ENCODE peak calls at places on chromosomes 7 and 10, in five cellular contexts. One of them, this sample, is unnamed. For H3F3A, the result is how much of the 10 kb centered on the place peaks cover.

GRCh38 chr10:11208243-11208642 is 190.6 kb downstream of the CELF2 start:
- DNase-seq in PC-3: no peak
- DNase-seq in SK-N-SH: no peak
- DNase-seq in MM.1S: peak
- DNase-seq in neural progenitor cell: no peak
- DNase-seq in this sample: no peak

GRCh38 chr7:92837214-92837749 is 909 bp upstream of the CDK6 start:
- DNase-seq in PC-3: peak
- DNase-seq in SK-N-SH: peak
- DNase-seq in MM.1S: no peak
- DNase-seq in neural progenitor cell: peak
- DNase-seq in this sample: peak

GRCh38 chr10:93968452-93969044 is 25.2 kb upstream of the PLCE1 start:
- DNase-seq in PC-3: no peak
- DNase-seq in SK-N-SH: no peak
- DNase-seq in MM.1S: no peak
- DNase-seq in neural progenitor cell: no peak
- DNase-seq in this sample: no peak

GRCh38 chr7:131359136-131359776 is 31.6 kb downstream of the MKLN1 start:
- DNase-seq in PC-3: no peak
- DNase-seq in SK-N-SH: no peak
- DNase-seq in MM.1S: no peak
- DNase-seq in neural progenitor cell: no peak
- DNase-seq in this sample: no peak

GRCh38 chr10:42962120-42962901 is 114.6 kb upstream of the RET start:
- DNase-seq in PC-3: no peak
- DNase-seq in SK-N-SH: peak
- DNase-seq in MM.1S: no peak
- DNase-seq in neural progenitor cell: no peak
- DNase-seq in this sample: no peak

GRCh38 chr10:921471-922414 is 9.8 kb downstream of the LARP4B start:
- DNase-seq in PC-3: peak
- DNase-seq in SK-N-SH: no peak
- DNase-seq in MM.1S: no peak
- DNase-seq in neural progenitor cell: no peak
- DNase-seq in this sample: peak

GRCh38 chr10:127908106-127908957 is 1.4 kb downstream of the PTPRE start:
- DNase-seq in PC-3: peak
- DNase-seq in SK-N-SH: no peak
- DNase-seq in MM.1S: no peak
- DNase-seq in neural progenitor cell: no peak
- DNase-seq in this sample: peak

GRCh38 chr7:112121290-112121689 is 84.9 kb downstream of the DOCK4 start:
- DNase-seq in PC-3: no peak
- DNase-seq in SK-N-SH: no peak
- DNase-seq in MM.1S: no peak
- DNase-seq in neural progenitor cell: no peak
- DNase-seq in this sample: no peak

GRCh38 chr7:151794508-151795167 is 82.3 kb downstream of the PRKAG2 start:
- DNase-seq in PC-3: no peak
- DNase-seq in SK-N-SH: no peak
- DNase-seq in MM.1S: no peak
- DNase-seq in neural progenitor cell: no peak
- DNase-seq in this sample: peak

GRCh38 chr10:78719276-78719675 is 349.5 kb upstream of the ZMIZ1 start:
- DNase-seq in PC-3: no peak
- DNase-seq in SK-N-SH: no peak
- DNase-seq in MM.1S: no peak
- DNase-seq in neural progenitor cell: no peak
- DNase-seq in this sample: no peak

GRCh38 chr7:154973381-154973780 is 29.5 kb downstream of the PAXIP1 start:
- DNase-seq in PC-3: no peak
- DNase-seq in SK-N-SH: no peak
- DNase-seq in MM.1S: no peak
- DNase-seq in neural progenitor cell: no peak
- DNase-seq in this sample: no peak

GRCh38 chr7:87220734-87221215 is 1.2 kb upstream of the TMEM243 start:
- DNase-seq in PC-3: peak
- DNase-seq in SK-N-SH: peak
- DNase-seq in MM.1S: peak
- DNase-seq in neural progenitor cell: peak
- DNase-seq in this sample: peak

GRCh38 chr7:138032775-138033174 is 30.9 kb upstream of the CREB3L2 start:
- DNase-seq in PC-3: no peak
- DNase-seq in SK-N-SH: no peak
- DNase-seq in MM.1S: no peak
- DNase-seq in neural progenitor cell: no peak
- DNase-seq in this sample: no peak

GRCh38 chr7:55177589-55178261 is 158.9 kb downstream of the EGFR start:
- DNase-seq in PC-3: no peak
- DNase-seq in SK-N-SH: peak
- DNase-seq in MM.1S: no peak
- DNase-seq in neural progenitor cell: no peak
- DNase-seq in this sample: no peak

GRCh38 chr7:148492157-148492860 is 98.3 kb upstream of the C7orf33 start:
- DNase-seq in PC-3: no peak
- DNase-seq in SK-N-SH: no peak
- DNase-seq in MM.1S: no peak
- DNase-seq in neural progenitor cell: no peak
- DNase-seq in this sample: no peak

GRCh38 chr10:55191236-55191860 is 390.3 kb upstream of the PCDH15 start:
- DNase-seq in PC-3: no peak
- DNase-seq in SK-N-SH: no peak
- DNase-seq in MM.1S: no peak
- DNase-seq in neural progenitor cell: no peak
- DNase-seq in this sample: no peak

GRCh38 chr7:70354409-70355169 is 756.3 kb downstream of the AUTS2 start:
- DNase-seq in PC-3: no peak
- DNase-seq in SK-N-SH: peak
- DNase-seq in MM.1S: no peak
- DNase-seq in neural progenitor cell: no peak
- DNase-seq in this sample: peak

GRCh38 chr10:29949411-29950011 is 109.9 kb downstream of the JCAD start:
- DNase-seq in PC-3: peak
- DNase-seq in SK-N-SH: no peak
- DNase-seq in MM.1S: peak
- DNase-seq in neural progenitor cell: no peak
- DNase-seq in this sample: peak

GRCh38 chr7:74709880-74710671 is 52.6 kb downstream of the GTF2I start:
- DNase-seq in PC-3: peak
- DNase-seq in SK-N-SH: no peak
- DNase-seq in MM.1S: no peak
- DNase-seq in neural progenitor cell: no peak
- DNase-seq in this sample: no peak

GRCh38 chr7:82442492-82443043 is 1.0 kb downstream of the CACNA2D1 start:
- DNase-seq in PC-3: no peak
- DNase-seq in SK-N-SH: peak
- DNase-seq in MM.1S: no peak
- DNase-seq in neural progenitor cell: peak
- DNase-seq in this sample: no peak

GRCh38 chr7:146176790-146177189 is 60.2 kb downstream of the CNTNAP2 start:
- DNase-seq in PC-3: no peak
- DNase-seq in SK-N-SH: no peak
- DNase-seq in MM.1S: no peak
- DNase-seq in neural progenitor cell: peak
- DNase-seq in this sample: no peak

GRCh38 chr7:43292384-43292783 is 179.9 kb downstream of the HECW1 start:
- DNase-seq in PC-3: no peak
- DNase-seq in SK-N-SH: no peak
- DNase-seq in MM.1S: no peak
- DNase-seq in neural progenitor cell: no peak
- DNase-seq in this sample: no peak

GRCh38 chr7:47470567-47471357 is 111.1 kb downstream of the TNS3 start:
- DNase-seq in PC-3: no peak
- DNase-seq in SK-N-SH: no peak
- DNase-seq in MM.1S: no peak
- DNase-seq in neural progenitor cell: peak
- DNase-seq in this sample: peak

GRCh38 chr7:2716906-2717292 is 28.9 kb downstream of the AMZ1 start:
- DNase-seq in PC-3: no peak
- DNase-seq in SK-N-SH: no peak
- DNase-seq in MM.1S: no peak
- DNase-seq in neural progenitor cell: no peak
- DNase-seq in this sample: no peak

GRCh38 chr10:97821308-97822038 is 28.2 kb upstream of the GOLGA7B start:
- DNase-seq in PC-3: no peak
- DNase-seq in SK-N-SH: no peak
- DNase-seq in MM.1S: no peak
- DNase-seq in neural progenitor cell: peak
- DNase-seq in this sample: no peak

GRCh38 chr7:24129597-24129996 is 154.4 kb upstream of the NPY start:
- DNase-seq in PC-3: peak
- DNase-seq in SK-N-SH: no peak
- DNase-seq in MM.1S: no peak
- DNase-seq in neural progenitor cell: no peak
- DNase-seq in this sample: peak

GRCh38 chr10:96118604-96119450 is 11.3 kb upstream of the ZNF518A start:
- DNase-seq in PC-3: no peak
- DNase-seq in SK-N-SH: no peak
- DNase-seq in MM.1S: no peak
- DNase-seq in neural progenitor cell: no peak
- DNase-seq in this sample: no peak

GRCh38 chr7:144824360-144824759 is 11.5 kb downstream of the TPK1 start:
- DNase-seq in PC-3: peak
- DNase-seq in SK-N-SH: no peak
- DNase-seq in MM.1S: no peak
- DNase-seq in neural progenitor cell: no peak
- DNase-seq in this sample: peak

DNA sequence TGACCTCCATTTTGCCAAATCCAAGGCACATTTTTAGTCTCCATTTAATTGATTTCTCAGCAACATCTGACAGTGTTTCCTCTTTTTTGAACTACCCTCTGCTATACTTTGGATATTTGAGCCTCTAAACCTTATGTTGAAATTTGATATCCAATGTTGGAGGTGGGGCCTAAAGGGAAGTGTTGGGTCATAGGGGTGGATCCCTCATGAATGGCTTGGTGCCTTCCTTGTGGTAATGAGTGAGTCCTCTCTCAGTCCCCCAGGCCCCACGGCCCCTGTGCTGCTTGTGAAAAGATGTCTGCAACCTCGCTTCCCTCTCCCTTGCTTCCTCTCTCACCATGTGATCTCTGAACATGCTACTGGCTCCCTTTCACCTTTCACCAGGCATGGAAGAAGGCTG is 96.8 kb upstream of the DGKB start:
- DNase-seq in PC-3: no peak
- DNase-seq in SK-N-SH: no peak
- DNase-seq in MM.1S: no peak
- DNase-seq in neural progenitor cell: no peak
- DNase-seq in this sample: no peak
- H2AFZ ChIP-seq in PC-3: peak
- H2AFZ ChIP-seq in SK-N-SH: no peak
- H2AFZ ChIP-seq in MM.1S: no peak
- H2AFZ ChIP-seq in neural progenitor cell: no peak
- H2AFZ ChIP-seq in this sample: no peak

DNA sequence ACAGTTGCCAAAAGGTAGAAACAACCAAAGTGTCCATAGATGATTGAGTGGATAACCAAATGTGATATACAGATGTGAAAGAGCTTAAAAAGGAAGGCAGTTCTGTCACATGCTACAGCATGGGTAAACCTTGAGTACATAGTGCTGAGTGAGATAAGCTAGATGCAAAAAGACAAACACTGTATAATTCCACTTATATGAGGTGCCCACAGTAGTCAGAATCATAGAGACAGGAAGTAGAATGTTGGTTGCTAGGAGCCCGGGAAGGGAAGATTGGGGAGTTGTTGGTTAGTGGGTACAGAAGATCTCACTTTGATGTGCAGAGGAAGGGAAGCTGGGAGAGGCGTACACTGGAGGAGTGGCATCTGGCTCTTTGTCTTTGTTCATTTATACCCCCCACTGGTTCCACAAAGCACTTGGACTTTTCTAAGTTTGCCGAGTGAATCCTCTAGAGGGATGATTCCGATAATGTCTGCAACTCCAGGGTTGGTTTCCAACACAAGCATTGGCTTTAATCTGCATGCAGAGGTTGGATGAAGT is 39.4 kb downstream of the TSPAN14 start:
- DNase-seq in PC-3: no peak
- DNase-seq in SK-N-SH: no peak
- DNase-seq in MM.1S: no peak
- DNase-seq in neural progenitor cell: no peak
- DNase-seq in this sample: peak
- H3F3A ChIP-seq in PC-3: under half
- H3F3A ChIP-seq in SK-N-SH: under half
- H3F3A ChIP-seq in MM.1S: under half
- H3F3A ChIP-seq in neural progenitor cell: under half
- H3F3A ChIP-seq in this sample: under half

DNA sequence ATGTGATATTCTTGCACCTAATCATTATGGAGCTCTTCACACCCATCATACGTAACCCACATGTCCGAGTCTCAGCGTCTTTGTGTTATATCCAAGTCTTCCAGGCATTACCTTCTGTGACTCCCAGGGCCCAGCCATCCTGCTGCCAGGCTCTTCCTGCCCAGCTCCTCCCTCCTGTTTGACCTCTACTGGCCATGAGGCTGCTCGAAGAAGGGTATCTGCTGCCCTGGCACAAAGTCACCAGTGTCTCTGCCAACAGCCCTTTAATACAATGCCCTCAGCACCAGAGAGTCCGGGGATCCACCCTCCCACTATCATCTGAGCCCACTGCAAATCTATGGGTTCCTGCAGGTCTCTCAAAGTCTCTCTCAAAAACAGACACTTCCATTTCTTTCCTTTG is 65.3 kb upstream of the WAC start:
- DNase-seq in PC-3: no peak
- DNase-seq in SK-N-SH: no peak
- DNase-seq in MM.1S: no peak
- DNase-seq in neural progenitor cell: no peak
- DNase-seq in this sample: no peak
- H2AFZ ChIP-seq in PC-3: no peak
- H2AFZ ChIP-seq in SK-N-SH: no peak
- H2AFZ ChIP-seq in MM.1S: no peak
- H2AFZ ChIP-seq in neural progenitor cell: no peak
- H2AFZ ChIP-seq in this sample: no peak

DNA sequence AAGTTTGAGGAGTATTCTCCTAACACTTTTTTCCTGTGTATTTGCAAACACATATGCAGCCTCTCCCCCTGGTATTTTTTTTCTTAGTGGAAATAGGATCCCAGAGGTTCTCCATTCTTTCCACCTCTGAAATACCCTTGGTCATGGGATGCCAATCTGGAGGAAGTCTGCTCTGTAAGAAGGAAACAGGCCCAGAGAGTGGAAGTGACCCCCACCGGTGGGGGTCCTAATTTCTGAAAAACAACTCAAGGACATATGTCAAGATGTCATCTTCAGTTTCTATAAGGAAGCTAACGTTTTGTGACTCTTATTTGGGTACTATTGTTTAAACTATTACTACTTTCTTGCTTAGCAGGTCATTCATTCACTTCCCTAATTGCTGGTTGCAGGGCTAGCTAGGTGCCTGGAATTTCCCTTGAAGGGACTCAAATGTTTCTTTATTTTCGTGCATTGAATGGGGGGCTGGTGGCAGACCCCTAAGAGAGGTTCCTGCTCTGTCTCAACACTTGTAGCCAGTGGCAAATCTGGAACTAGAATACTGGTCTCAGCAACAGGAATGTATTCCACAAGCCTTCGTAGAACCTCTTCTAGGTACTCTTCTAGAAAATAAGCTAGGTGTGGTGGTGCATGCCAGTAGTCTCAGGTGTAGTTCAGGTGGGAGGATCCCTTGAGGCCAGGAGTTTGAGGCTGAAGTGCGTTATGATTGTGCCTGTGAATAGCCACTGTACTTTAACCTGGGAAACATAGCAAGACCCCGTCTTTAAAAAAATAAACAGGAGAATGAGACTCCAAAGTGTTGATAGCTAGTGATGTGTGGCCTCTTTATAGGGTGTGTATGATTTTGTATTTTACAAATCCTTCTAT is 1.8 kb upstream of the ZNF775 start:
- DNase-seq in PC-3: no peak
- DNase-seq in SK-N-SH: no peak
- DNase-seq in MM.1S: peak
- DNase-seq in neural progenitor cell: peak
- DNase-seq in this sample: no peak
- H3F3A ChIP-seq in PC-3: under half
- H3F3A ChIP-seq in SK-N-SH: under half
- H3F3A ChIP-seq in MM.1S: half or more
- H3F3A ChIP-seq in neural progenitor cell: under half
- H3F3A ChIP-seq in this sample: under half

This sample was measured in GM23248.